ENCODE peak calls at places on chromosomes 5 and 9, in six cellular contexts. A is foreskin fibroblast, Y is gastrocnemius medialis, L is tibial artery, B is bronchial epithelial cell, S is lower lobe of right lung. N is an unnamed sample.

GRCh38 chr9:120439147-120439546 is 140.8 kb downstream of the CDK5RAP2 start:
- DNase-seq in A (no peak), B (no peak), S (no peak), L (no peak), Y (no peak), N (no peak)

GRCh38 chr9:132670816-132671371 is 630 bp downstream of the GTF3C4 start:
- DNase-seq in B (peak), A (peak), S (no peak), Y (no peak), L (peak), N (peak)

GRCh38 chr5:157383151-157383810 is 76.7 kb upstream of the NIPAL4 start:
- DNase-seq in L (no peak), S (no peak), B (no peak), Y (no peak), A (no peak), N (no peak)

GRCh38 chr9:80664327-80665210 is 1024.8 kb downstream of the TLE1 start:
- DNase-seq in L (no peak), S (no peak), Y (no peak), B (peak), A (no peak), N (no peak)

GRCh38 chr9:97140566-97140965 is 101.6 kb upstream of the CTSV start:
- DNase-seq in B (no peak), S (no peak), L (no peak), A (no peak), Y (no peak), N (no peak)

GRCh38 chr5:1788828-1789227 is 10.8 kb downstream of the MRPL36 start:
- DNase-seq in B (no peak), L (no peak), S (no peak), A (no peak), Y (no peak), N (no peak)

GRCh38 chr9:21730899-21731298 is 71.5 kb upstream of the MTAP start:
- DNase-seq in B (no peak), S (no peak), A (no peak), L (no peak), Y (no peak), N (no peak)

GRCh38 chr5:133842846-133843725 is 125.3 kb downstream of the C5orf15 start:
- DNase-seq in S (no peak), L (peak), B (no peak), A (no peak), Y (no peak), N (no peak)

GRCh38 chr9:129011761-129012281 is 16.3 kb downstream of the SH3GLB2 start:
- DNase-seq in A (no peak), Y (no peak), L (no peak), B (no peak), S (no peak), N (no peak)

GRCh38 chr5:97903742-97904141 is 720.7 kb upstream of the RIOK2 start:
- DNase-seq in A (no peak), S (no peak), L (no peak), B (no peak), Y (no peak), N (no peak)

GRCh38 chr9:117718085-117718484 is 13.9 kb downstream of the TLR4 start:
- DNase-seq in L (no peak), S (no peak), Y (no peak), B (peak), A (peak), N (no peak)

GRCh38 chr9:93223241-93224180 is 39.6 kb downstream of the WNK2 start:
- DNase-seq in B (peak), Y (no peak), A (peak), S (no peak), L (no peak), N (no peak)

GRCh38 chr9:29697011-29697410 is 2123.7 kb upstream of the C9orf72 start:
- DNase-seq in S (no peak), A (no peak), Y (no peak), B (peak), L (no peak), N (no peak)

GRCh38 chr5:64806537-64806936 is 37.8 kb downstream of the CWC27 start:
- DNase-seq in B (no peak), A (no peak), Y (no peak), L (no peak), S (no peak), N (no peak)

GRCh38 chr9:29830815-29831214 is 2257.5 kb upstream of the C9orf72 start:
- DNase-seq in S (no peak), Y (no peak), A (no peak), L (no peak), B (peak), N (no peak)

GRCh38 chr5:39176740-39177628 is 42.4 kb downstream of the FYB1 start:
- DNase-seq in L (no peak), S (no peak), A (no peak), Y (no peak), B (no peak), N (no peak)

GRCh38 chr9:128920381-128921058 is at the start of gene PHYHD1:
- DNase-seq in Y (peak), B (peak), S (peak), L (peak), A (peak), N (peak)

GRCh38 chr5:153969563-153969895 is 69.2 kb downstream of the FAM114A2 start:
- DNase-seq in A (no peak), Y (no peak), L (no peak), S (no peak), B (no peak), N (no peak)

GRCh38 chr5:153965102-153965645 is 73.5 kb downstream of the FAM114A2 start:
- DNase-seq in A (peak), Y (no peak), B (peak), S (no peak), L (no peak), N (no peak)

GRCh38 chr5:153960269-153961215 is 78.2 kb downstream of the FAM114A2 start:
- DNase-seq in A (no peak), B (no peak), S (no peak), Y (no peak), L (no peak), N (no peak)

GRCh38 chr5:153968761-153969562 is 69.7 kb downstream of the FAM114A2 start:
- DNase-seq in L (no peak), S (no peak), A (no peak), B (no peak), Y (no peak), N (no peak)

GRCh38 chr5:153964201-153965101 is 74.3 kb downstream of the FAM114A2 start:
- DNase-seq in A (no peak), Y (no peak), B (no peak), L (no peak), S (no peak), N (no peak)
- H3K4me3 ChIP-seq in A (no peak), Y (no peak), B (no peak), L (no peak), S (no peak), N (peak)

DNA sequence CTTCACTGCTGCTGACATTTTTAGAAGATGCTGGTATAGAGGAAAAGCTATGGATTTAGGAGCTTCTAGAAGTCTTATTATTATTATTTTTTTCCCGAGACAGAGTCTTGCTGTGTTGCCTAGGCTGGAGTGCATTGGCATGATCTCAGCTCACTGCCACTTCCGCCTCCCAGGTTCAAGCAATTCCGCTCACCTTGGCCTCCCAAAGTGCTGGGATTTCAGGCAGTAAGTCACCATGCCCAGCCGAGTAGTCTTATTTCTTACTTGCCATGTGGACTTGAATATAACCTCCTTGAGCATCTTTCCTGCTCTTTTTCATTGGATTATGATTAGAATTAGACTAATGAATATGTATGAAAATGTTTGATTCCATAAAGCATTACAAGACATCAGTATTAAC is 119.5 kb downstream of the NR3C1 start:
- DNase-seq in L (no peak), Y (no peak), A (no peak), B (no peak), S (no peak), N (no peak)
- H3K4me3 ChIP-seq in L (no peak), Y (no peak), A (no peak), B (no peak), S (no peak), N (no peak)

GRCh38 chr9:37921168-37921510 is 17.2 kb upstream of the SLC25A51 start:
- DNase-seq in B (no peak), A (no peak), Y (no peak), L (peak), S (no peak), N (no peak)
- H3K4me3 ChIP-seq in B (no peak), A (no peak), Y (no peak), L (no peak), S (no peak), N (no peak)

GRCh38 chr5:138725153-138725884 is 27.9 kb upstream of the CTNNA1 start:
- DNase-seq in A (peak), Y (peak), S (peak), L (no peak), B (peak), N (peak)
- H3K4me3 ChIP-seq in A (no peak), Y (no peak), S (no peak), L (no peak), B (no peak), N (peak)